ENCODE peak calls at places on chromosomes 6 and 20, in seven cellular contexts. K is T-helper 1 cell, T is NCI-H2171, E is fibroblast of mammary gland, B is neural progenitor cell, M is NCI-H446 treated with DMSO at 0.1 percent for 48 hours, A is osteocyte. L is an unnamed sample.

GRCh38 chr20:45306431-45306982 is at the start of gene RBPJL:
- DNase-seq in K (no peak), T (no peak), E (no peak), B (peak), M (no peak), A (no peak), L (peak)

GRCh38 chr6:105587349-105588115 is 184.7 kb upstream of the PREP start:
- DNase-seq in K (no peak), T (no peak), E (peak), B (no peak), M (no peak), A (no peak), L (no peak)

GRCh38 chr6:31190488-31190887 is 20.0 kb upstream of the POU5F1 start:
- DNase-seq in K (no peak), T (no peak), E (no peak), B (no peak), M (no peak), A (no peak), L (no peak)

GRCh38 chr6:111683749-111684267 is 78.1 kb upstream of the TRAF3IP2 start:
- DNase-seq in K (no peak), T (no peak), E (peak), B (no peak), M (no peak), A (no peak), L (no peak)

GRCh38 chr6:43083041-43083669 is 7.0 kb downstream of the PTK7 start:
- DNase-seq in K (no peak), T (no peak), E (no peak), B (no peak), M (no peak), A (no peak), L (no peak)

GRCh38 chr20:47062226-47062880 is 167.7 kb downstream of the EYA2 start:
- DNase-seq in K (no peak), T (no peak), E (no peak), B (no peak), M (no peak), A (no peak), L (no peak)

GRCh38 chr6:72931325-72931903 is 293.9 kb downstream of the KHDC1L start:
- DNase-seq in K (no peak), T (no peak), E (no peak), B (no peak), M (no peak), A (no peak), L (no peak)

GRCh38 chr20:52972965-52973819 is 1.0 kb downstream of the TSHZ2 start:
- DNase-seq in K (no peak), T (no peak), E (peak), B (peak), M (no peak), A (no peak), L (peak)

GRCh38 chr6:43934183-43934802 is 164.3 kb downstream of the VEGFA start:
- DNase-seq in K (no peak), T (no peak), E (no peak), B (no peak), M (no peak), A (no peak), L (no peak)

GRCh38 chr6:139515511-139515910 is 141.1 kb upstream of the CITED2 start:
- DNase-seq in K (no peak), T (no peak), E (no peak), B (no peak), M (no peak), A (no peak), L (no peak)

L was measured in WTC11.